ENCODE peak calls at places on chromosomes 4 and X, in six cellular contexts. One of them, this sample, is unnamed.

GRCh38 chrX:24646745-24647182 is 383 bp downstream of the PCYT1B start:
- DNase-seq in kidney epithelial cell: no peak
- DNase-seq in NCI-H2081: peak; percentile 66
- DNase-seq in tibial nerve: no peak
- DNase-seq in body of pancreas: no peak
- DNase-seq in GM10248: no peak
- DNase-seq in this sample: no peak

GRCh38 chr4:40473578-40474388 is 138.7 kb downstream of the CHRNA9 start:
- DNase-seq in kidney epithelial cell: peak; percentile 49
- DNase-seq in NCI-H2081: no peak
- DNase-seq in tibial nerve: no peak
- DNase-seq in body of pancreas: peak; percentile 85
- DNase-seq in GM10248: peak; percentile 24
- DNase-seq in this sample: no peak

GRCh38 chrX:148885203-148885602 is 384.8 kb downstream of the AFF2 start:
- DNase-seq in kidney epithelial cell: no peak
- DNase-seq in NCI-H2081: no peak
- DNase-seq in tibial nerve: no peak
- DNase-seq in body of pancreas: no peak
- DNase-seq in GM10248: no peak
- DNase-seq in this sample: no peak

GRCh38 chrX:25523574-25523973 is 507.8 kb upstream of the ARX start:
- DNase-seq in kidney epithelial cell: peak; percentile 12
- DNase-seq in NCI-H2081: peak; percentile 67
- DNase-seq in tibial nerve: no peak
- DNase-seq in body of pancreas: peak; percentile 5
- DNase-seq in GM10248: peak; percentile 9
- DNase-seq in this sample: peak; percentile 2

GRCh38 chrX:119605739-119606507 is at the start of gene NKRF:
- DNase-seq in kidney epithelial cell: no peak
- DNase-seq in NCI-H2081: peak; percentile 98
- DNase-seq in tibial nerve: peak; percentile 86
- DNase-seq in body of pancreas: peak; percentile 95
- DNase-seq in GM10248: peak; percentile 81
- DNase-seq in this sample: peak; percentile 91

GRCh38 chr4:115711575-115711974 is 598.2 kb upstream of the NDST4 start:
- DNase-seq in kidney epithelial cell: no peak
- DNase-seq in NCI-H2081: no peak
- DNase-seq in tibial nerve: no peak
- DNase-seq in body of pancreas: no peak
- DNase-seq in GM10248: no peak
- DNase-seq in this sample: no peak

GRCh38 chr4:183987987-183988392 is 82.9 kb downstream of the STOX2 start:
- DNase-seq in kidney epithelial cell: peak; percentile 88
- DNase-seq in NCI-H2081: peak; percentile 5
- DNase-seq in tibial nerve: peak; percentile 40
- DNase-seq in body of pancreas: peak; percentile 63
- DNase-seq in GM10248: no peak
- DNase-seq in this sample: peak; percentile 68

GRCh38 chr4:127623755-127624087 is 9.0 kb upstream of the INTU start:
- DNase-seq in kidney epithelial cell: no peak
- DNase-seq in NCI-H2081: no peak
- DNase-seq in tibial nerve: no peak
- DNase-seq in body of pancreas: no peak
- DNase-seq in GM10248: peak; percentile 13
- DNase-seq in this sample: peak; percentile 64

GRCh38 chr4:1767770-1768366 is 25.2 kb upstream of the FGFR3 start:
- DNase-seq in kidney epithelial cell: no peak
- DNase-seq in NCI-H2081: no peak
- DNase-seq in tibial nerve: no peak
- DNase-seq in body of pancreas: peak; percentile 60
- DNase-seq in GM10248: peak; percentile 68
- DNase-seq in this sample: peak; percentile 22

GRCh38 chr4:17647927-17648326 is 33.5 kb downstream of the MED28 start:
- DNase-seq in kidney epithelial cell: no peak
- DNase-seq in NCI-H2081: no peak
- DNase-seq in tibial nerve: no peak
- DNase-seq in body of pancreas: no peak
- DNase-seq in GM10248: no peak
- DNase-seq in this sample: no peak

GRCh38 chr4:90112715-90113114 is 14.5 kb upstream of the CCSER1 start:
- DNase-seq in kidney epithelial cell: no peak
- DNase-seq in NCI-H2081: no peak
- DNase-seq in tibial nerve: no peak
- DNase-seq in body of pancreas: no peak
- DNase-seq in GM10248: no peak
- DNase-seq in this sample: no peak

GRCh38 chrX:153885208-153885787 is 675 bp downstream of the L1CAM start:
- DNase-seq in kidney epithelial cell: no peak
- DNase-seq in NCI-H2081: no peak
- DNase-seq in tibial nerve: no peak
- DNase-seq in body of pancreas: no peak
- DNase-seq in GM10248: no peak
- DNase-seq in this sample: no peak

This sample was measured in thyroid gland.